ENCODE peak calls at places on chromosomes 13 and 19, in ten cellular contexts. M, L, W, G, F, X, E, D, H and C are unnamed samples.

GRCh38 chr19:33529094-33529676 is 7.6 kb upstream of the PEPD start:
- DNase-seq in W (no peak), L (no peak), E (no peak), G (no peak), H (no peak), M (no peak), X (no peak), D (no peak), F (no peak), C (no peak)

GRCh38 chr13:28754698-28755545 is 36.2 kb upstream of the SLC46A3 start:
- DNase-seq in D (no peak), X (no peak), F (no peak), L (no peak), G (no peak), H (no peak), M (no peak), E (no peak), W (no peak), C (peak; percentile 45)

GRCh38 chr13:58979851-58980250 is 1183.9 kb downstream of the DIAPH3 start:
- DNase-seq in D (no peak), L (no peak), H (no peak), X (no peak), F (no peak), G (no peak), M (no peak), E (no peak), W (no peak), C (no peak)

GRCh38 chr13:76696370-76696769 is 189.8 kb downstream of the KCTD12 start:
- DNase-seq in G (no peak), L (no peak), M (no peak), X (no peak), E (no peak), H (no peak), W (no peak), F (no peak), D (no peak), C (no peak)

GRCh38 chr13:40777166-40777956 is 6.4 kb upstream of the MRPS31 start:
- DNase-seq in F (no peak), H (peak; percentile 40), D (no peak), E (no peak), X (no peak), M (peak; percentile 19), L (peak; percentile 83), W (peak; percentile 30), G (no peak), C (peak; percentile 68)

GRCh38 chr13:99740261-99740979 is 231.1 kb downstream of the ZIC5 start:
- DNase-seq in M (no peak), E (no peak), G (no peak), D (no peak), X (no peak), F (no peak), W (no peak), H (no peak), L (no peak), C (no peak)

GRCh38 chr19:10888421-10888866 is 17.1 kb downstream of the CARM1 start:
- DNase-seq in X (no peak), H (no peak), L (no peak), E (no peak), F (no peak), M (peak; percentile 86), W (peak; percentile 47), G (no peak), D (no peak), C (no peak)

GRCh38 chr19:58330458-58330857 is 3.7 kb downstream of the ZSCAN22 start:
- DNase-seq in E (no peak), X (no peak), G (no peak), L (no peak), H (no peak), W (no peak), M (no peak), D (peak; percentile 48), F (no peak), C (no peak)

GRCh38 chr13:51976890-51977289 is 34.4 kb downstream of the ATP7B start:
- DNase-seq in H (no peak), D (no peak), M (no peak), L (no peak), F (no peak), G (no peak), W (no peak), X (no peak), E (no peak), C (no peak)

GRCh38 chr13:21043898-21044297 is 17.5 kb downstream of the LATS2 start:
- DNase-seq in W (no peak), F (no peak), X (no peak), L (no peak), E (no peak), M (no peak), D (no peak), H (no peak), G (no peak), C (no peak)

GRCh38 chr19:14114854-14115253 is 2.7 kb downstream of the PRKACA start:
- DNase-seq in M (no peak), W (peak; percentile 36), H (no peak), F (no peak), E (peak; percentile 13), X (no peak), L (no peak), D (no peak), G (no peak), C (peak; percentile 64)

GRCh38 chr13:40148103-40148502 is 492.6 kb downstream of the COG6 start:
- DNase-seq in F (no peak), X (no peak), G (no peak), W (no peak), E (no peak), L (no peak), D (no peak), M (no peak), H (no peak), C (no peak)